ENCODE peak calls at places on chromosome 6, in six cellular contexts. P is ovary, E is body of pancreas, V is heart left ventricle, K is A549, D is Peyer's patch. O is an unnamed sample.

GRCh38 chr6:13524801-13525508 is 37.6 kb upstream of the GFOD1 start:
- DNase-seq in E (no peak), P (no peak), V (no peak), K (no peak), D (no peak), O (peak)

GRCh38 chr6:83199865-83200230 is 6.7 kb downstream of the RWDD2A start:
- DNase-seq in D (no peak), E (no peak), V (no peak), P (no peak), K (no peak), O (peak)

GRCh38 chr6:169997187-169997929 is 245.9 kb downstream of the ERMARD start:
- DNase-seq in P (no peak), V (no peak), K (no peak), D (no peak), E (no peak), O (no peak)

GRCh38 chr6:100809346-100809745 is 71.8 kb downstream of the ASCC3 start:
- DNase-seq in D (no peak), V (no peak), E (no peak), P (no peak), K (no peak), O (no peak)

GRCh38 chr6:56909115-56909907 is 45.6 kb upstream of the BEND6 start:
- DNase-seq in K (no peak), P (no peak), E (no peak), D (no peak), V (no peak), O (no peak)

GRCh38 chr6:149028767-149029405 is 282.1 kb downstream of the UST start:
- DNase-seq in P (peak), D (no peak), E (peak), K (peak), V (peak), O (peak)

GRCh38 chr6:17289491-17290106 is 8.4 kb downstream of the RBM24 start:
- DNase-seq in E (peak), V (peak), D (no peak), K (no peak), P (no peak), O (no peak)

GRCh38 chr6:169991031-169991390 is 239.6 kb downstream of the ERMARD start:
- DNase-seq in V (no peak), P (no peak), E (no peak), K (no peak), D (peak), O (no peak)

GRCh38 chr6:31822038-31822821 is 5.3 kb upstream of the HSPA1B start:
- DNase-seq in E (peak), P (peak), K (peak), D (peak), V (peak), O (peak)

GRCh38 chr6:16305246-16305725 is 66.9 kb downstream of the GMPR start:
- DNase-seq in K (no peak), D (no peak), V (no peak), P (no peak), E (no peak), O (no peak)

GRCh38 chr6:131958551-131959470 is 7.6 kb upstream of the CCN2 start:
- DNase-seq in P (no peak), K (no peak), V (no peak), D (peak), E (peak), O (no peak)

GRCh38 chr6:16747232-16748027 is 13.8 kb downstream of the ATXN1 start:
- DNase-seq in K (no peak), D (no peak), E (no peak), P (no peak), V (no peak), O (no peak)

GRCh38 chr6:2732503-2733089 is 18.1 kb downstream of the MYLK4 start:
- DNase-seq in P (peak), V (peak), E (no peak), K (no peak), D (no peak), O (no peak)

GRCh38 chr6:15183979-15184378 is 61.9 kb upstream of the JARID2 start:
- DNase-seq in K (no peak), E (no peak), D (no peak), V (no peak), P (no peak), O (no peak)

GRCh38 chr6:69719602-69720193 is 77.1 kb downstream of the LMBRD1 start:
- DNase-seq in E (no peak), V (no peak), D (no peak), K (peak), P (no peak), O (peak)

GRCh38 chr6:88517737-88518136 is 351.6 kb upstream of the CNR1 start:
- DNase-seq in V (no peak), D (no peak), E (no peak), P (no peak), K (no peak), O (no peak)

GRCh38 chr6:43250992-43251373 is 7.7 kb downstream of the TTBK1 start:
- DNase-seq in V (no peak), E (no peak), P (no peak), D (no peak), K (no peak), O (no peak)

GRCh38 chr6:145034664-145035063 is 700.7 kb downstream of the EPM2A start:
- DNase-seq in V (no peak), P (no peak), D (no peak), E (no peak), K (no peak), O (no peak)

GRCh38 chr6:34934516-34934915 is 45.5 kb downstream of the ANKS1A start:
- DNase-seq in E (peak), K (no peak), V (peak), P (peak), D (no peak), O (peak)

GRCh38 chr6:110777636-110778035 is 37.6 kb downstream of the CDK19 start:
- DNase-seq in D (no peak), K (no peak), E (no peak), P (no peak), V (no peak), O (no peak)

GRCh38 chr6:6251555-6252280 is 68.7 kb downstream of the F13A1 start:
- DNase-seq in D (no peak), K (no peak), P (no peak), E (no peak), V (no peak), O (no peak)

GRCh38 chr6:77457720-77458349 is 5.5 kb downstream of the HTR1B start:
- DNase-seq in D (no peak), K (peak), V (peak), P (peak), E (peak), O (peak)

GRCh38 chr6:136058852-136059251 is 191.3 kb downstream of the MTFR2 start:
- DNase-seq in D (no peak), V (no peak), E (no peak), P (no peak), K (no peak), O (peak)

GRCh38 chr6:36838896-36839818 is at the start of gene CPNE5:
- DNase-seq in E (no peak), D (no peak), P (peak), K (no peak), V (peak), O (no peak)

GRCh38 chr6:110392727-110393126 is 22.6 kb downstream of the DDO start:
- DNase-seq in D (no peak), E (no peak), P (no peak), K (no peak), V (no peak), O (no peak)

GRCh38 chr6:26125015-26125690 is 37.9 kb downstream of the HFE start:
- DNase-seq in D (peak), V (no peak), E (peak), K (no peak), P (peak), O (peak)

GRCh38 chr6:166381733-166382499 is 824 bp downstream of the MPC1 start:
- DNase-seq in D (peak), P (peak), K (peak), E (peak), V (peak), O (peak)

GRCh38 chr6:144036064-144036873 is 28.2 kb upstream of the PLAGL1 start:
- DNase-seq in K (no peak), P (no peak), D (peak), E (no peak), V (peak), O (peak)

GRCh38 chr6:144027927-144028587 is 20.0 kb upstream of the PLAGL1 start:
- DNase-seq in P (no peak), E (no peak), D (no peak), K (no peak), V (no peak), O (no peak)

DNA sequence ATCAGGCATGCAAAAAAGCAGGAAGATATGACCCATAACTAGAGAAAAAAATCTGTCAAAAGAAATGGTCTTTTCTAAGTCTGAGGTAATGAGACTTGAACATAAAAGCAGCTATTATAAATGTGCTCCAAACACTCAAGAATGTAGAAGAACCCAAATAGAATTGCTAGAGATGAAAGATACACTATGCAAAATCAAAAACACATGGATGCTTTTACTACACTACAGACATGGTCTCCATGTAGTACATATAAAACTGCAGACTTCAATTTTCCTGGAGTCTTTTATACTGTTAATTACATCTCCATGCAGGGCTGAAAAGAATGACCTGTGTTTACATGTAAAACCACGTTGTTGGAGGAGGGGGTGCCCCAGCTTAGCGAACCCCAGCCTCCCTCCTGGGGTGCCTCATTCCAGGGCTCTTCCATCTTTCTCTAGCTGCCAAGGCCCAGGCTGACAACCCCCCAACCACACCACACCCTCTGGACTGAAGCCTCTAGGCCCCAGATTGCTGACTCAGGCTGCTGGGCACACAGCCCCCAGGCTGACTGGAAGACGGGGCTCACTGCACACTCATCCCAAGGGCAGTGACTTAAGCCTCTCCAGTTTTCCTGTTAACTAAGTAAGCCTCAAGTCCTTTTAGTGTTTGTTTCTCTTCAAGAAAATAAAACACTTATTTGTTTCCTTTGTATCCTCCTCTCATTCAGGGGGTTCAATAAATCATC is 25.9 kb upstream of the PLAGL1 start:
- DNase-seq in K (no peak), P (no peak), V (no peak), D (no peak), E (no peak), O (no peak)
- TF ChIP-seq POLR2A in K (no peak), P (no peak), V (no peak), D (no peak), E (no peak), O (no peak)

DNA sequence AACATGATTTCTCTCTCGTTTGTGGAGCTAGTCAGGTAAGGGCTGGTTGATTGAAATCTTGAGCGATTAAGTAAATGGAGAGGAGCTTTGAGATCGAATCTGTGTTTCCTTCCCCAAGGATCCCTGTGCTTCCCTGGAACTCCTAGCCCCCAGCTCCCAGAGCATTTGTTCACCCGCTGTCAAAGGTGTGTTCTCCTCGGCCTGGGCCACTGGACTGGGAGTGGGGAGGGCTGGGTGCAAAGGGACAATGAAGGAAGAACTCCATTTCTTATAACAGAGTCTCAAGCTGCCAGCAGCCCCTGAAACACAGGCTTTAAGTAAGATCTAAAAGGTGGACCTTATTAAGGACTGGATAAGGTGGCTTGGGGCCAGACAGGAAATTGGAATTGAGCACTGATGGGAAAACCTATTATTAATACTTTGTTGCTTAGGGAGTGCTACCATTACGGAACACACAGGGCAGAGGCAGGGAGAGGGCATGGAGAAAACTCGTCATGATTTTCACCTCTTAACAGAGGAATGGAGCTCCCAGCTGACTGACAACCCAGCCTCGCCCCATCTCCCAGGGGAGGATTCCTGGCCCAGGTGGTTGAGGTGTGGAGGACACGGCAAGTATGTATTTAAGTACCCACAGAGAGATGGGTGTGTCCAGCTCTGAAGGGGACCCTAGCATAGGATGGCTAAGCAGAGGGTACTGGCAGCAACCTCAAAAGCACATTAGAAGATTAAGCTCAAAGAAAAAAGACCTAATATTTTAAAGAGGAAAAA is 261.7 kb upstream of the MOCS1 start:
- DNase-seq in D (no peak), E (no peak), V (no peak), P (no peak), K (no peak), O (no peak)
- TF ChIP-seq POLR2A in D (no peak), E (no peak), V (no peak), P (no peak), K (no peak), O (no peak)

GRCh38 chr6:30556006-30556713 is at the start of gene GNL1:
- DNase-seq in E (peak), P (peak), V (peak), K (peak), D (peak), O (peak)

GRCh38 chr6:30557683-30557981 is 537 bp downstream of the PRR3 start:
- DNase-seq in P (no peak), D (no peak), K (no peak), V (no peak), E (no peak), O (no peak)

GRCh38 chr6:30556714-30556963 is 350 bp upstream of the GNL1 start:
- DNase-seq in D (no peak), V (peak), P (peak), K (no peak), E (no peak), O (no peak)

GRCh38 chr6:30555428-30556005 is 772 bp downstream of the GNL1 start:
- DNase-seq in E (peak), V (peak), D (peak), P (peak), K (no peak), O (peak)

DNA sequence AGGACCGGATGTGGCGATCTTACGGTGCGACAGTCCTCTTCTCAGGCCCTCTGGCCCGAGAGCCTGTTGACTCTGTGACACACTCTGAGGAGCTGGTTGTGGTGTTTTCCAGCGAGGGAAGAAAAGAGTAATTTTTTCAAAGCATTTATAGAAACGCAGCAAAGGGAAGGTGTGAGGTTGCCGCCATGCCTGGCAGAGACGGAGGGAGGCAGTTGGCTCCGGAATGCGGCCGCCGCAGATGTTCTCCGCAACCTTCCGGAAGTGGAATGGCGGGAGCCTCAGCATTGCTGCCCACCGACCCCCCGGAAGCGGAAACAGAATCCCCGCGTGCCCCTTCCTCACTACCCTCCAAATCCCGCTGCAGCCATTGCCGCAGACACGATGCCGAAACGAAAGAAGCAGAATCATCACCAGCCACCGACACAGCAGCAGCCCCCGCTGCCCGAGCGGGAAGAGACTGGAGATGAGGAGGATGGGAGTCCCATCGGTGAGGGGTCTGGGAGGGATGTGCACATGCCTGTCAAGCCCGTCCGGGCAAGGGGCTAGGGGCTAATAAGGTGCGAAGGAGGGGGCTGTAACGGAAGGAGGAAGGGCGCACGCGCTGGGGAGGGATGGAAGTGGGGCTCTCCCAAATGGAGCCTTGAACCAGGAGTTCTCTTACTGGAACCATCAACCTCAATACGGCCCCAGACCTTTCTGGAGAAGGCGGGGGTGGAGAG is at the start of gene PRR3:
- DNase-seq in P (peak), E (peak), D (peak), K (peak), V (peak), O (peak)
- TF ChIP-seq POLR2A in P (peak), E (peak), D (peak), K (peak), V (peak), O (peak)

GRCh38 chr6:30614843-30615218 is 2.2 kb downstream of the PPP1R10 start:
- DNase-seq in P (peak), K (peak), E (peak), D (peak), V (peak), O (peak)
- TF ChIP-seq POLR2A in P (peak), K (peak), E (peak), D (peak), V (peak), O (no peak)

GRCh38 chr6:160038479-160038878 is 69.6 kb downstream of the IGF2R start:
- DNase-seq in K (no peak), D (no peak), E (no peak), V (no peak), P (no peak), O (no peak)
- TF ChIP-seq POLR2A in K (no peak), D (no peak), E (no peak), V (no peak), P (no peak), O (no peak)

GRCh38 chr6:125746731-125747588 is 2.5 kb upstream of the HEY2 start:
- DNase-seq in D (peak), P (peak), K (no peak), E (peak), V (peak), O (peak)
- TF ChIP-seq POLR2A in D (peak), P (peak), K (no peak), E (peak), V (peak), O (no peak)

GRCh38 chr6:138107078-138107751 is at the start of gene PERP:
- DNase-seq in V (peak), P (peak), K (peak), D (peak), E (peak), O (peak)
- TF ChIP-seq POLR2A in V (peak), P (no peak), K (peak), D (peak), E (peak), O (peak)